ENCODE peak calls at places on chromosomes 7 and 10, in six cellular contexts. W, V, N, B, F and K are unnamed samples.

GRCh38 chr10:13294156-13294555 is 5.7 kb downstream of the PHYH start:
- DNase-seq in W (no peak), V (no peak), N (no peak), B (no peak), F (no peak), K (no peak)

GRCh38 chr7:149566103-149566502 is 68.5 kb upstream of the ZNF746 start:
- DNase-seq in W (no peak), V (no peak), N (no peak), B (no peak), F (no peak), K (no peak)

GRCh38 chr7:20064181-20064970 is 152.8 kb downstream of the MACC1 start:
- DNase-seq in W (no peak), V (no peak), N (no peak), B (no peak), F (no peak), K (no peak)

GRCh38 chr7:380724-381210 is 90.8 kb downstream of the FOXL3 start:
- DNase-seq in W (no peak), V (no peak), N (no peak), B (no peak), F (peak; percentile 36), K (no peak)

GRCh38 chr10:90675621-90676020 is 182.2 kb downstream of the HTR7 start:
- DNase-seq in W (no peak), V (no peak), N (no peak), B (no peak), F (no peak), K (no peak)

GRCh38 chr10:119375574-119376265 is 166.8 kb downstream of the RGS10 start:
- DNase-seq in W (no peak), V (no peak), N (no peak), B (no peak), F (no peak), K (no peak)

GRCh38 chr7:26699761-26700160 is 164.6 kb downstream of the SKAP2 start:
- DNase-seq in W (no peak), V (peak; percentile 75), N (no peak), B (no peak), F (no peak), K (no peak)

GRCh38 chr7:66099551-66100407 is 14.9 kb upstream of the CRCP start:
- DNase-seq in W (peak; percentile 86), V (no peak), N (peak; percentile 99), B (peak; percentile 50), F (no peak), K (peak; percentile 66)

GRCh38 chr10:63093227-63093626 is 39.9 kb upstream of the NRBF2 start:
- DNase-seq in W (no peak), V (no peak), N (no peak), B (no peak), F (no peak), K (no peak)

GRCh38 chr7:100621554-100621953 is 9.2 kb downstream of the MOSPD3 start:
- DNase-seq in W (no peak), V (peak; percentile 41), N (no peak), B (no peak), F (no peak), K (no peak)

GRCh38 chr7:156386097-156386496 is 254.5 kb upstream of the RNF32 start:
- DNase-seq in W (no peak), V (peak; percentile 4), N (peak; percentile 25), B (no peak), F (no peak), K (peak; percentile 81)

GRCh38 chr7:51278797-51279196 is 37.8 kb downstream of the COBL start:
- DNase-seq in W (no peak), V (no peak), N (no peak), B (no peak), F (no peak), K (no peak)

GRCh38 chr10:101080933-101081546 is 19.3 kb downstream of the KAZALD1 start:
- DNase-seq in W (no peak), V (no peak), N (peak; percentile 75), B (peak; percentile 34), F (no peak), K (no peak)

GRCh38 chr7:143884978-143885559 is 16.9 kb downstream of the TCAF1 start:
- DNase-seq in W (no peak), V (no peak), N (peak; percentile 53), B (peak; percentile 86), F (peak; percentile 97), K (no peak)

GRCh38 chr10:43233601-43234430 is 33.0 kb downstream of the RASGEF1A start:
- DNase-seq in W (no peak), V (no peak), N (no peak), B (no peak), F (no peak), K (no peak)

GRCh38 chr7:158394936-158395335 is 192.7 kb downstream of the PTPRN2 start:
- DNase-seq in W (no peak), V (no peak), N (peak; percentile 27), B (peak; percentile 89), F (peak; percentile 97), K (peak; percentile 98)

GRCh38 chr7:38881947-38882684 is 26.9 kb downstream of the VPS41 start:
- DNase-seq in W (no peak), V (no peak), N (no peak), B (no peak), F (no peak), K (no peak)

GRCh38 chr10:112288526-112288925 is 5.3 kb downstream of the TECTB start:
- DNase-seq in W (no peak), V (no peak), N (no peak), B (no peak), F (no peak), K (no peak)

GRCh38 chr7:88206235-88206634 is 13.6 kb downstream of the SRI start:
- DNase-seq in W (no peak), V (no peak), N (no peak), B (no peak), F (no peak), K (no peak)

GRCh38 chr10:14438576-14438975 is 107.9 kb upstream of the FRMD4A start:
- DNase-seq in W (no peak), V (no peak), N (no peak), B (no peak), F (no peak), K (no peak)

GRCh38 chr7:27203964-27204594 is 4.2 kb upstream of the HOXA13 start:
- DNase-seq in W (no peak), V (no peak), N (no peak), B (no peak), F (no peak), K (peak; percentile 42)

GRCh38 chr10:24303522-24304310 is 94.8 kb downstream of the KIAA1217 start:
- DNase-seq in W (no peak), V (no peak), N (no peak), B (no peak), F (no peak), K (no peak)

GRCh38 chr10:24299587-24300258 is 90.8 kb downstream of the KIAA1217 start:
- DNase-seq in W (no peak), V (no peak), N (no peak), B (no peak), F (no peak), K (no peak)
- TF ChIP-seq JUND in W (no peak), V (no peak), N (no peak), B (no peak), F (peak; percentile 89), K (no peak)

GRCh38 chr10:22633528-22633927 is 80.8 kb downstream of the PIP4K2A start:
- DNase-seq in W (no peak), V (no peak), N (peak; percentile 41), B (no peak), F (no peak), K (no peak)

GRCh38 chr10:22634093-22634492 is 80.3 kb downstream of the PIP4K2A start:
- DNase-seq in W (no peak), V (no peak), N (peak; percentile 26), B (no peak), F (no peak), K (no peak)

GRCh38 chr10:22635650-22636049 is 78.7 kb downstream of the PIP4K2A start:
- DNase-seq in W (no peak), V (no peak), N (no peak), B (no peak), F (no peak), K (no peak)

GRCh38 chr10:22633106-22633505 is 81.3 kb downstream of the PIP4K2A start:
- DNase-seq in W (no peak), V (no peak), N (peak; percentile 88), B (no peak), F (no peak), K (no peak)

DNA sequence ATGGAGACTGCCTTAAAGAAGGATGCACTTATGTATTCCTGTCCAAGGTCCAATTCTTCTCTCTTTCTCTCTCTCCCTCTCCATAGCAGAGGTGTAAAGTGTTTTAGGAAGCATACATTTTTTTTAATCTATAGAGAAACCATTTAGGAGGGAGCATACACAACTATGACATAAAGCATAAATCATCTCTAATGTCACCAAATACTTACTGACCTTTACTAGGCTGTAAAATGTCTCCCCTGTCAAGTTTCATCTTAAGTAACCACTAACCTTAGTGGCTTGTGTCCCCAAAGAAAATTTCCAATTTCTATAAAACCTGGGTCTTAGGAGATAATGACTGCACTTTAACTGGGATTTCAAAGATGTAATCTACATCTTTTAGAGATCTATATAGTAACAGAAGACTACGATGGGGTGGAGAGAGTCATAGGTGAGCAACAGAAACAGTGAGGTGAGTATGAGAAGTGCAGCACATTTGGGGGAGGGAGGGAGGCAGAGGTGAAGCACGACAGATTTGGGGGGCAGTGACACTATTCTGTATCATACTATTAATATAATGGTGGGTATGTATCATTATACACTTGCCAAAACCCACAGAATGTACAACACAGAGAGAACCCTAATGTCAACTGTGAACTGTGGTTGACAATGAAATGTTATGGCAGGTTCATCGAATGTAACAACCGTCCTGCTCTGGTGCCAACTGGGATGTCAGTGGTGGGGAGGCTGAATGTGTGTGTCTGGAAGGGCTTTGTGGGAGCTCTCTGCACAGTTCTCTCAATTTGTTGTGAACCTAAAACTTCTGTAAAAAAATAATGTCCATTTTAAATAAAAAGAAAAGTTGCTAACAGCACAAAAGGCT is 79.5 kb downstream of the PIP4K2A start:
- DNase-seq in W (no peak), V (no peak), N (no peak), B (no peak), F (no peak), K (no peak)
- TF ChIP-seq JUND in W (no peak), V (no peak), N (no peak), B (no peak), F (no peak), K (no peak)

DNA sequence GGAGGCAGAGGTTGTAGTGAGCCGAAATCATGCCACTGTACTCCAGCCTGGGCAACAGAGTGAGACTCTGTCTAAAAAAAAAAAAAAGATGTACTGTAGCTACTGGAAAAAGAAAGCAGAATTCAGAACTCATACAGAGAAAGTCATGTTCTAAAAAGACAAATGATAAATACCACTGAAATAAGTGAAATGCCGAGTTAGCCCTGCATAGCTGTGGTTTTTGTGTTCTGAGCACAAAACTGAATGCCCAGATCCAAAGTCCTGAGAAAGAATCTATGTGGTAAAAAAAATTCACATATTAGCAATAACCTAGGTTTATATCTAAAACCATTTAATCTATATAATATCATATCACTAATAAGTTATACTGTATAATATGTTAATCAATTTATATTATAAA is 29.4 kb upstream of the HECW1 start:
- DNase-seq in W (no peak), V (no peak), N (no peak), B (no peak), F (no peak), K (no peak)
- TF ChIP-seq JUND in W (no peak), V (no peak), N (no peak), B (no peak), F (no peak), K (no peak)

DNA sequence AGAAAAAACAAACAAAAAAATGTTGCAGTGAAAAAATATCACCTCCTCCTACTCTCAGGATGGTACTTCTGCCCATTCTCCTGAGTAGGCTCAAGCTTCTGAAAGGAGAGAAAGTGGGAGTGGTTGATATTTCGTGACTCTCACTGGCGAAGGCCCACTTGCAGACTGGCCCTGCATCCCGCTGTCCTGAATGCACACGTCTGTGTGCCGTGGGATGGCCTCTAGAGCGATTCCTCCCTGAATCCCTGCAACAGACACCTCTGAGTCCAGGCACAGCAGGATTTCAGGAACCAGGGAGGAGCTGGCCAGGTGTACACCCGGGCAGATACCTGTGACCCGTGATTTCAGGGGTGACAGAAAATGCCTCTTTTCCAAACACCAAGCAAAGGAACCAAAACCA is 319.2 kb downstream of the DPP6 start:
- DNase-seq in W (no peak), V (no peak), N (no peak), B (no peak), F (no peak), K (peak; percentile 40)
- TF ChIP-seq JUND in W (no peak), V (no peak), N (no peak), B (no peak), F (no peak), K (no peak)